ENCODE peak calls at places on chromosomes 3 and 15, in seven cellular contexts. J is fibroblast of pulmonary artery; X is neural crest cell; V is NCI-H1105 treated with DMSO at 0.1 percent for 48 hours; D is CD8-positive, alpha-beta memory T cell; Q is amygdala; G is tibial artery. P is an unnamed sample.

GRCh38 chr3:47715928-47716327 is 65.8 kb downstream of the SMARCC1 start:
- DNase-seq in V (no peak), Q (no peak), G (no peak), J (peak; percentile 61), D (no peak), X (no peak), P (no peak)

GRCh38 chr15:76147906-76148553 is 88.2 kb downstream of the TMEM266 start:
- DNase-seq in J (peak; percentile 21), Q (peak; percentile 6), V (peak; percentile 4), G (no peak), D (peak; percentile 45), X (peak; percentile 66), P (peak; percentile 13)

GRCh38 chr3:29758108-29759020 is 477.5 kb downstream of the RBMS3 start:
- DNase-seq in J (peak; percentile 95), X (no peak), V (no peak), D (no peak), G (no peak), Q (no peak), P (no peak)

GRCh38 chr15:66565731-66566130 is at the start of gene LCTL:
- DNase-seq in J (peak; percentile 52), D (no peak), V (no peak), Q (peak; percentile 41), X (peak; percentile 53), G (no peak), P (no peak)

GRCh38 chr15:29312387-29312786 is 42.8 kb upstream of the NSMCE3 start:
- DNase-seq in G (no peak), J (peak; percentile 76), D (no peak), Q (no peak), V (no peak), X (no peak), P (no peak)

GRCh38 chr3:150870406-150870805 is 34.8 kb downstream of the MINDY4B start:
- DNase-seq in V (no peak), D (no peak), J (peak; percentile 59), G (no peak), Q (no peak), X (no peak), P (no peak)

GRCh38 chr3:64104006-64104405 is 80.7 kb upstream of the PSMD6 start:
- DNase-seq in G (no peak), V (no peak), Q (no peak), D (no peak), J (no peak), X (no peak), P (no peak)

GRCh38 chr3:14223595-14223994 is 45.0 kb downstream of the LSM3 start:
- DNase-seq in J (no peak), D (no peak), V (no peak), G (no peak), Q (no peak), X (no peak), P (no peak)

GRCh38 chr3:122389892-122390291 is 5.9 kb downstream of the FAM162A start:
- DNase-seq in Q (no peak), V (no peak), J (no peak), X (no peak), G (no peak), D (no peak), P (no peak)

GRCh38 chr3:134356411-134357040 is 17.7 kb downstream of the AMOTL2 start:
- DNase-seq in D (no peak), Q (no peak), V (no peak), J (no peak), X (no peak), G (peak; percentile 7), P (no peak)

GRCh38 chr3:139994891-139995290 is 59.9 kb downstream of the CLSTN2 start:
- DNase-seq in D (no peak), X (no peak), J (no peak), Q (no peak), G (no peak), V (no peak), P (no peak)

GRCh38 chr15:26438316-26438715 is 334.6 kb downstream of the GABRB3 start:
- DNase-seq in X (no peak), G (no peak), V (no peak), D (no peak), Q (no peak), J (no peak), P (no peak)